ENCODE peak calls at places on chromosomes 3 and 15, in six cellular contexts. N is hippocampal formation; P is T-helper 2 cell; U is effector CD4-positive, alpha-beta T cell; I is DMS153; B is kidney tubule cell. Q is an unnamed sample.
A peak's percentile ranks its signal among the peaks of the same experiment; 100 is the strongest.

GRCh38 chr3:192339214-192339613 is 388.1 kb downstream of the FGF12 start:
- DNase-seq in I (no peak), B (no peak), P (no peak), N (no peak), U (no peak), Q (no peak)

GRCh38 chr15:37014137-37014536 is 86.2 kb downstream of the MEIS2 start:
- DNase-seq in U (no peak), P (no peak), N (no peak), B (no peak), I (no peak), Q (no peak)

GRCh38 chr3:72821170-72821781 is 27.0 kb downstream of the SHQ1 start:
- DNase-seq in B (peak; percentile 68), P (peak; percentile 48), N (no peak), U (no peak), I (peak; percentile 64), Q (no peak)

GRCh38 chr3:124882749-124883148 is 4.4 kb downstream of the ITGB5 start:
- DNase-seq in U (no peak), B (no peak), N (no peak), I (no peak), P (no peak), Q (no peak)

GRCh38 chr3:65158023-65158422 is 470.2 kb upstream of the ADAMTS9 start:
- DNase-seq in I (no peak), U (no peak), N (no peak), B (no peak), P (no peak), Q (no peak)

GRCh38 chr3:63344676-63345075 is 66.6 kb downstream of the SYNPR start:
- DNase-seq in U (no peak), N (no peak), I (no peak), P (no peak), B (no peak), Q (no peak)

GRCh38 chr3:166860217-166860616 is 519.9 kb downstream of the ZBBX start:
- DNase-seq in P (no peak), B (no peak), U (no peak), I (no peak), N (no peak), Q (no peak)

GRCh38 chr3:122066331-122067213 is 11.4 kb downstream of the CD86 start:
- DNase-seq in U (no peak), B (no peak), N (no peak), P (peak; percentile 50), I (no peak), Q (no peak)

GRCh38 chr3:152159328-152159727 is 109.4 kb upstream of the MBNL1 start:
- DNase-seq in B (peak; percentile 53), I (no peak), U (no peak), P (no peak), N (no peak), Q (no peak)

GRCh38 chr15:69648775-69649735 is 196.4 kb downstream of the RPLP1 start:
- DNase-seq in P (no peak), U (no peak), B (no peak), I (no peak), N (no peak), Q (peak; percentile 10)

GRCh38 chr3:106332884-106333283 is 464.1 kb upstream of the CBLB start:
- DNase-seq in U (no peak), P (peak; percentile 53), I (no peak), N (no peak), B (peak; percentile 93), Q (no peak)

GRCh38 chr3:195895078-195895899 is 13.1 kb downstream of the TNK2 start:
- DNase-seq in I (peak; percentile 64), B (peak; percentile 73), N (peak; percentile 41), U (peak; percentile 54), P (peak; percentile 79), Q (peak; percentile 14)

GRCh38 chr15:64134322-64134829 is 17.2 kb upstream of the SNX22 start:
- DNase-seq in P (no peak), I (no peak), B (no peak), U (no peak), N (peak; percentile 84), Q (no peak)

GRCh38 chr3:73432021-73432722 is 192.6 kb downstream of the PDZRN3 start:
- DNase-seq in B (peak; percentile 57), P (peak; percentile 34), I (peak; percentile 4), N (no peak), U (no peak), Q (no peak)

GRCh38 chr15:45993072-45993471 is 358.2 kb downstream of the SQOR start:
- DNase-seq in U (no peak), B (peak; percentile 28), N (no peak), P (no peak), I (no peak), Q (no peak)

GRCh38 chr3:189727898-189728297 is 96.7 kb downstream of the TP63 start:
- DNase-seq in I (no peak), N (no peak), U (no peak), B (no peak), P (no peak), Q (no peak)

GRCh38 chr15:83658406-83658805 is 4.5 kb downstream of the ADAMTSL3 start:
- DNase-seq in I (no peak), P (no peak), N (no peak), U (no peak), B (no peak), Q (no peak)

GRCh38 chr3:195889843-195890407 is 18.4 kb downstream of the TNK2 start:
- DNase-seq in P (no peak), I (no peak), N (peak; percentile 61), U (no peak), B (no peak), Q (no peak)

GRCh38 chr3:110070539-110070916 is 733.2 kb upstream of the DPPA4 start:
- DNase-seq in I (no peak), B (peak; percentile 1), P (no peak), N (no peak), U (no peak), Q (no peak)

GRCh38 chr3:49213541-49213943 is 42.1 kb downstream of the KLHDC8B start:
- DNase-seq in P (no peak), N (no peak), U (no peak), B (no peak), I (no peak), Q (no peak)

GRCh38 chr15:99090011-99090699 is 14.7 kb upstream of the SYNM start:
- DNase-seq in P (peak; percentile 11), U (no peak), B (no peak), I (no peak), N (no peak), Q (no peak)

GRCh38 chr3:169311366-169311765 is 352.1 kb downstream of the MECOM start:
- DNase-seq in P (no peak), I (no peak), B (no peak), N (no peak), U (no peak), Q (no peak)

GRCh38 chr3:42647821-42648459 is 5.6 kb upstream of the ZBTB47 start:
- DNase-seq in N (no peak), B (no peak), P (no peak), U (no peak), I (no peak), Q (no peak)

GRCh38 chr3:30996467-30996866 is 102.0 kb upstream of the GADL1 start:
- DNase-seq in N (no peak), I (no peak), U (no peak), P (no peak), B (no peak), Q (no peak)

GRCh38 chr15:49313650-49314049 is 109.4 kb upstream of the FGF7 start:
- DNase-seq in I (no peak), B (peak; percentile 75), N (no peak), P (peak; percentile 2), U (no peak), Q (no peak)

GRCh38 chr3:144843099-144843498 is 871.5 kb downstream of the DIPK2A start:
- DNase-seq in B (no peak), I (no peak), N (no peak), U (no peak), P (no peak), Q (no peak)

GRCh38 chr15:73560501-73561117 is 72.6 kb downstream of the NPTN start:
- DNase-seq in B (peak; percentile 59), I (peak; percentile 13), N (no peak), U (no peak), P (peak; percentile 66), Q (no peak)

GRCh38 chr3:159236306-159236705 is 434.5 kb downstream of the MFSD1 start:
- DNase-seq in B (no peak), I (no peak), U (no peak), P (no peak), N (no peak), Q (no peak)

GRCh38 chr3:86029590-86029989 is 961.4 kb downstream of the VGLL3 start:
- DNase-seq in B (peak; percentile 79), N (no peak), U (no peak), I (no peak), P (no peak), Q (no peak)

GRCh38 chr3:119559441-119559963 is at the start of gene CD80:
- DNase-seq in B (peak; percentile 55), N (peak; percentile 5), I (peak; percentile 14), U (peak; percentile 32), P (peak; percentile 90), Q (no peak)

GRCh38 chr3:110227987-110228386 is 843.6 kb upstream of the NECTIN3 start:
- DNase-seq in B (no peak), U (no peak), I (no peak), P (no peak), N (no peak), Q (no peak)

GRCh38 chr15:67254238-67255175 is at the start of the genes AAGAB and IQCH:
- DNase-seq in N (peak; percentile 96), I (peak; percentile 72), U (peak; percentile 91), B (peak; percentile 98), P (peak; percentile 97), Q (peak; percentile 18)

GRCh38 chr3:172680684-172681083 is 30.2 kb downstream of the NCEH1 start:
- DNase-seq in U (no peak), N (no peak), P (no peak), I (no peak), B (no peak), Q (no peak)

GRCh38 chr15:32715276-32715675 is 2.5 kb upstream of the GREM1 start:
- DNase-seq in U (no peak), N (no peak), I (no peak), P (no peak), B (peak; percentile 79), Q (no peak)

GRCh38 chr3:69084326-69084667 is 440 bp upstream of the ARL6IP5 start:
- DNase-seq in P (no peak), I (no peak), U (no peak), B (peak; percentile 84), N (no peak), Q (no peak)

GRCh38 chr15:63140936-63141335 is 16.3 kb downstream of the RPS27L start:
- DNase-seq in I (no peak), P (no peak), B (no peak), U (no peak), N (no peak), Q (no peak)

GRCh38 chr15:51969728-51970127 is 1.9 kb downstream of the LEO1 start:
- DNase-seq in I (no peak), N (no peak), U (no peak), B (peak; percentile 22), P (peak; percentile 34), Q (no peak)

GRCh38 chr3:49454457-49454856 is 15.6 kb upstream of the DAG1 start:
- DNase-seq in U (no peak), P (no peak), I (no peak), N (no peak), B (peak; percentile 48), Q (no peak)

GRCh38 chr15:88900309-88900981 is 5.1 kb upstream of the HAPLN3 start:
- DNase-seq in B (peak; percentile 83), U (no peak), N (no peak), I (no peak), P (no peak), Q (no peak)

GRCh38 chr15:82530006-82530405 is 10.3 kb downstream of the RPS17 start:
- DNase-seq in P (no peak), B (no peak), N (no peak), U (no peak), I (no peak), Q (no peak)